ENCODE peak calls at places on chromosomes 16 and 17, in ten cellular contexts. N is neuronal stem cell; J is central memory CD4-positive, alpha-beta T cell; K is LHCN-M2; Y is thoracic aorta; V is glutamatergic neuron; Z is cardiac fibroblast; S is amniotic stem cell; W is activated CD4-positive, alpha-beta memory T cell treated with anti-CD3 and anti-CD28 coated beads, Interleukin-2, amount 10 ng/mL, durations not matched to agents 7 days and 5 days; U is GM13976. L is an unnamed sample.

GRCh38 chr16:83187404-83187803 is 560.6 kb downstream of the CDH13 start:
- DNase-seq in N (no peak), J (no peak), K (peak), Y (no peak), V (no peak), Z (peak), S (peak), W (no peak), U (no peak), L (no peak)

GRCh38 chr16:6625606-6626005 is 707.0 kb upstream of the RBFOX1 start:
- DNase-seq in N (no peak), J (no peak), K (no peak), Y (no peak), V (no peak), Z (no peak), S (no peak), W (no peak), U (no peak), L (no peak)

GRCh38 chr16:29023279-29024278 is 38.7 kb downstream of the LAT start:
- DNase-seq in N (no peak), J (no peak), K (no peak), Y (no peak), V (no peak), Z (peak), S (no peak), W (no peak), U (no peak), L (no peak)

GRCh38 chr16:85321856-85322271 is 209.6 kb upstream of the CIBAR2 start:
- DNase-seq in N (no peak), J (no peak), K (peak), Y (peak), V (no peak), Z (peak), S (no peak), W (no peak), U (no peak), L (no peak)

GRCh38 chr17:27609606-27610303 is 21.2 kb upstream of the LGALS9 start:
- DNase-seq in N (no peak), J (no peak), K (peak), Y (no peak), V (peak), Z (peak), S (no peak), W (peak), U (peak), L (peak)

GRCh38 chr17:20919990-20920812 is 122.6 kb downstream of the USP22 start:
- DNase-seq in N (no peak), J (no peak), K (no peak), Y (no peak), V (no peak), Z (no peak), S (no peak), W (no peak), U (no peak), L (no peak)

GRCh38 chr17:16945513-16946201 is 26.3 kb downstream of the TNFRSF13B start:
- DNase-seq in N (no peak), J (no peak), K (no peak), Y (no peak), V (no peak), Z (no peak), S (no peak), W (peak), U (no peak), L (no peak)

GRCh38 chr17:78051186-78051972 is 77.2 kb downstream of the TMC6 start:
- DNase-seq in N (no peak), J (no peak), K (no peak), Y (no peak), V (no peak), Z (no peak), S (no peak), W (no peak), U (no peak), L (no peak)

GRCh38 chr17:29581583-29582253 is 7.7 kb downstream of the GIT1 start:
- DNase-seq in N (no peak), J (no peak), K (no peak), Y (no peak), V (no peak), Z (no peak), S (no peak), W (no peak), U (no peak), L (no peak)

GRCh38 chr16:15502041-15502725 is 67.8 kb downstream of the BMERB1 start:
- DNase-seq in N (no peak), J (no peak), K (peak), Y (no peak), V (peak), Z (peak), S (peak), W (no peak), U (no peak), L (no peak)

GRCh38 chr17:76543482-76544122 is 3.8 kb downstream of the PRCD start:
- DNase-seq in N (no peak), J (no peak), K (no peak), Y (no peak), V (no peak), Z (no peak), S (no peak), W (no peak), U (no peak), L (no peak)

GRCh38 chr17:5941258-5941657 is 128.9 kb upstream of the WSCD1 start:
- DNase-seq in N (no peak), J (no peak), K (no peak), Y (no peak), V (no peak), Z (no peak), S (no peak), W (no peak), U (no peak), L (no peak)

GRCh38 chr16:71247478-71247877 is 17.0 kb upstream of the HYDIN start:
- DNase-seq in N (no peak), J (no peak), K (no peak), Y (no peak), V (no peak), Z (no peak), S (no peak), W (no peak), U (no peak), L (no peak)

GRCh38 chr17:51802544-51802943 is 356.0 kb downstream of the CA10 start:
- DNase-seq in N (no peak), J (no peak), K (no peak), Y (no peak), V (peak), Z (no peak), S (no peak), W (no peak), U (no peak), L (no peak)

L was measured in endothelial cell.